ENCODE peak calls at places on chromosomes 3 and 15, in eight cellular contexts. O is colonic mucosa, Z is fibroblast of mammary gland, G is lung, A is psoas muscle, Y is GM10248, X is OCI-LY7, D is bronchial epithelial cell. N is an unnamed sample.

GRCh38 chr3:152828075-152828840 is 6.7 kb upstream of the P2RY1 start:
- DNase-seq in O (peak; percentile 34), Z (no peak), G (no peak), A (no peak), Y (no peak), X (no peak), D (no peak), N (no peak)

GRCh38 chr15:37019479-37020433 is 80.6 kb downstream of the MEIS2 start:
- DNase-seq in O (no peak), Z (peak; percentile 59), G (peak; percentile 36), A (no peak), Y (no peak), X (no peak), D (peak; percentile 49), N (peak; percentile 0)

GRCh38 chr3:39164414-39164813 is 11.0 kb upstream of the CSRNP1 start:
- DNase-seq in O (no peak), Z (no peak), G (no peak), A (no peak), Y (no peak), X (no peak), D (no peak), N (no peak)

GRCh38 chr15:36992454-36992853 is 107.9 kb downstream of the MEIS2 start:
- DNase-seq in O (no peak), Z (no peak), G (no peak), A (no peak), Y (no peak), X (no peak), D (no peak), N (no peak)

GRCh38 chr3:99966657-99967420 is 147.5 kb downstream of the FILIP1L start:
- DNase-seq in O (no peak), Z (peak; percentile 48), G (no peak), A (no peak), Y (no peak), X (no peak), D (no peak), N (no peak)

GRCh38 chr3:123571264-123571972 is 13.4 kb downstream of the HACD2 start:
- DNase-seq in O (no peak), Z (no peak), G (no peak), A (no peak), Y (no peak), X (no peak), D (no peak), N (no peak)

GRCh38 chr3:137792633-137793271 is 28.6 kb downstream of the SOX14 start:
- DNase-seq in O (no peak), Z (peak; percentile 37), G (no peak), A (no peak), Y (no peak), X (peak; percentile 27), D (peak; percentile 27), N (peak; percentile 51)

GRCh38 chr3:71778353-71778752 is 6.6 kb downstream of the PROK2 start:
- DNase-seq in O (no peak), Z (no peak), G (no peak), A (no peak), Y (no peak), X (no peak), D (no peak), N (no peak)

GRCh38 chr15:92968926-92969664 is 69.0 kb downstream of the CHD2 start:
- DNase-seq in O (no peak), Z (no peak), G (no peak), A (no peak), Y (no peak), X (no peak), D (no peak), N (no peak)

GRCh38 chr3:187767266-187768032 is 22.2 kb upstream of the BCL6 start:
- DNase-seq in O (no peak), Z (peak; percentile 96), G (no peak), A (no peak), Y (no peak), X (no peak), D (peak; percentile 89), N (no peak)

GRCh38 chr3:69747511-69748248 is 8.4 kb downstream of the MITF start:
- DNase-seq in O (no peak), Z (peak; percentile 34), G (no peak), A (no peak), Y (no peak), X (no peak), D (no peak), N (no peak)

GRCh38 chr3:9884555-9885165 is 4.6 kb upstream of the CIDEC start:
- DNase-seq in O (no peak), Z (peak; percentile 96), G (no peak), A (no peak), Y (no peak), X (no peak), D (peak; percentile 90), N (peak; percentile 36)

GRCh38 chr3:177358968-177359600 is 161.8 kb upstream of the TBL1XR1 start:
- DNase-seq in O (peak; percentile 86), Z (no peak), G (peak; percentile 33), A (peak; percentile 69), Y (peak; percentile 38), X (peak; percentile 81), D (peak; percentile 46), N (peak; percentile 57)

GRCh38 chr15:80585544-80586018 is 109.5 kb upstream of the ABHD17C start:
- DNase-seq in O (peak; percentile 22), Z (no peak), G (no peak), A (no peak), Y (no peak), X (no peak), D (peak; percentile 71), N (peak; percentile 77)

GRCh38 chr15:37056168-37056893 is 44.0 kb downstream of the MEIS2 start:
- DNase-seq in O (no peak), Z (no peak), G (peak; percentile 33), A (peak; percentile 52), Y (no peak), X (no peak), D (peak; percentile 64), N (no peak)

GRCh38 chr3:134527037-134527436 is 41.2 kb downstream of the CEP63 start:
- DNase-seq in O (no peak), Z (peak; percentile 4), G (no peak), A (no peak), Y (no peak), X (no peak), D (peak; percentile 7), N (peak; percentile 38)

GRCh38 chr15:56244237-56244810 is 645 bp upstream of the RFX7 start:
- DNase-seq in O (peak; percentile 70), Z (peak; percentile 80), G (peak; percentile 69), A (peak; percentile 54), Y (peak; percentile 53), X (peak; percentile 68), D (peak; percentile 89), N (peak; percentile 58)

GRCh38 chr15:56244811-56245576 is 1.3 kb upstream of the RFX7 start:
- DNase-seq in O (peak; percentile 53), Z (no peak), G (no peak), A (no peak), Y (peak; percentile 28), X (peak; percentile 67), D (no peak), N (peak; percentile 20)

GRCh38 chr15:56247266-56247665 is 3.6 kb upstream of the RFX7 start:
- DNase-seq in O (no peak), Z (no peak), G (no peak), A (no peak), Y (no peak), X (no peak), D (no peak), N (no peak)

GRCh38 chr15:56248276-56248675 is 4.6 kb upstream of the RFX7 start:
- DNase-seq in O (no peak), Z (no peak), G (no peak), A (no peak), Y (no peak), X (no peak), D (no peak), N (no peak)

GRCh38 chr15:56245871-56246814 is 2.5 kb upstream of the RFX7 start:
- DNase-seq in O (peak; percentile 94), Z (peak; percentile 88), G (peak; percentile 92), A (peak; percentile 93), Y (peak; percentile 81), X (peak; percentile 96), D (peak; percentile 77), N (peak; percentile 96)
- TF ChIP-seq CTCF in O (peak; percentile 99), Z (peak; percentile 100), G (peak; percentile 98), A (peak; percentile 99), Y (peak; percentile 100), X (peak; percentile 100), D (peak; percentile 100), N (peak; percentile 100)

DNA sequence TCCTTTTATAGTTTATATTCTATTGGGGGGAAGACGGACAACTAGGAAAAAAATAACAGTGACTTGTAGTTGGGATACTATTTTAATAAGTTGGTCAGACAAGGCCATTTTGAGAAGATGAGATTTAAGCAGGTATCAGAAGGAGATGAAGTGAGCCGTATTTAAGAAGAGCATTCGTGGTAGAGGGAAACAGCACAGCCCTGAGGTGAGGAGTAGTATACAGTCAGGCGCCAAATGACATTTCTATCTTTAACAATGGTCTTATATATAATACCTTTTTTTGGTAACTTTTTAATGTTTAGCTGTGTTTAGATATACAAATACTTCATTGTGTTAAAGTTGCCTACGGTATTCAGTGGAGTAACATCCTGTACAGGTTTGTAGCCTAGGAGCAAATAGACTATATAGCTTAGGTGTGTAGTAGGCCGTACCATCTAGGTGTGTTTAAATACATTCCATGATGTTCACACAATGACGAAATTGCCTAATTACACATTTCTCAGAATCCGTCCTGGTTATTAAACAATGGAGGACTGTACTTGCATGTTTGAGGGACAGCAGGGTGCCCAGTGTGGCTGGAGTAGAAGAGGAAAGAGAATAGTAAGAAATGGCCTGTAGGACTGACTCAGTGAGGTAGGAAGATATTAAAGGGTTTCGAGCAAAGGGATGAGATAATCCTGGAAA is 1.6 kb downstream of the NKTR start:
- DNase-seq in O (no peak), Z (peak; percentile 41), G (no peak), A (no peak), Y (no peak), X (peak; percentile 55), D (peak; percentile 33), N (no peak)
- TF ChIP-seq CTCF in O (no peak), Z (peak; percentile 38), G (no peak), A (no peak), Y (no peak), X (peak; percentile 60), D (no peak), N (no peak)

GRCh38 chr15:53976844-53977392 is 1.3 kb upstream of the UNC13C start:
- DNase-seq in O (no peak), Z (no peak), G (no peak), A (peak; percentile 62), Y (no peak), X (no peak), D (peak; percentile 7), N (peak; percentile 69)
- TF ChIP-seq CTCF in O (no peak), Z (no peak), G (no peak), A (no peak), Y (no peak), X (peak; percentile 17), D (peak; percentile 34), N (peak; percentile 50)

DNA sequence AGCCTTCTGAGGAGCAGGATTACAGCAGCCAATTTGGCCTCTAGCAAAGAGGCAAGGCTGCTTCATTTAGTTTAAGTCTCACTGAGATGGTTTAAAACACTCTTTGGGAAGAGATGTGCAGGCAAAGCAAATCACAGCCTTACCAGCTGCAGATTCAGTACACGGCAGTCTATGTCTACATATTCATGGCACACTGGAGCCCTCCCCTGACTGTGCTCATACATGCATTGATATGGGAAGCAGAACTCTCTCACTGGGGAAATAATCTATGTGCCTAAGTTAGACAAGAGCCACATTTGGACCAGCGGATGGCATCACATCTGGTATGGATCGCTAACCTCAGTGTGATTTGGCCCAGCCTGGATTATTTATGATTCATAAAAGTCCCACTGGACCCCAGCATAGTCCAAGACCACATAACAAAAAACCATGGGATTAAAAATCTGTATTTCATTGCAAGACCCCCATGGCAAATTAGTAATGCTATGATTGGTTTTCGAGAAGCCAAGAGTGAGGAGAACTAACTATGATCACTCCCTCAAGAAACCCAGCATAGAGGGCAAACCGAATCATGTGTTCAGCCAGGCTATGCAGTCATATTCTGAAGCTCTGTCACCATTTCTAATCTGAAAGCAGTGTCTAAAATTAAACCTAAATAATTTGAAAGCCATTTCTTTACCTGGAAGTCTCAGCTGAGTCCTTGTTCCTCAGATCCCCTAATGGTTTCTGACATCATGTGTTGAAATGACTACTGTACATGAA is 1.3 kb downstream of the PRICKLE2 start:
- DNase-seq in O (no peak), Z (peak; percentile 62), G (no peak), A (no peak), Y (no peak), X (peak; percentile 53), D (no peak), N (no peak)
- TF ChIP-seq CTCF in O (no peak), Z (peak; percentile 19), G (no peak), A (no peak), Y (no peak), X (peak; percentile 40), D (no peak), N (no peak)

N was measured in Calu3.